ENCODE peak calls at places on chromosomes 13 and 19, in eight cellular contexts. One of them, this sample, is unnamed.

GRCh38 chr19:4376991-4377781 is 23.2 kb downstream of the SH3GL1 start:
- DNase-seq in ascending aorta: no peak
- DNase-seq in fibroblast of lung: no peak
- DNase-seq in A549: no peak
- DNase-seq in right lobe of liver: no peak
- DNase-seq in GM23338: no peak
- DNase-seq in OCI-LY7: no peak
- DNase-seq in sigmoid colon: peak
- DNase-seq in this sample: no peak

GRCh38 chr13:20716951-20717350 is 13.5 kb downstream of the IL17D start:
- DNase-seq in ascending aorta: no peak
- DNase-seq in fibroblast of lung: no peak
- DNase-seq in A549: no peak
- DNase-seq in right lobe of liver: no peak
- DNase-seq in GM23338: peak
- DNase-seq in OCI-LY7: no peak
- DNase-seq in sigmoid colon: no peak
- DNase-seq in this sample: no peak

GRCh38 chr19:1171755-1172352 is 2.2 kb downstream of the SBNO2 start:
- DNase-seq in ascending aorta: no peak
- DNase-seq in fibroblast of lung: no peak
- DNase-seq in A549: no peak
- DNase-seq in right lobe of liver: no peak
- DNase-seq in GM23338: no peak
- DNase-seq in OCI-LY7: no peak
- DNase-seq in sigmoid colon: peak
- DNase-seq in this sample: no peak

GRCh38 chr19:694481-695349 is 537 bp downstream of the PRSS57 start:
- DNase-seq in ascending aorta: no peak
- DNase-seq in fibroblast of lung: no peak
- DNase-seq in A549: no peak
- DNase-seq in right lobe of liver: no peak
- DNase-seq in GM23338: no peak
- DNase-seq in OCI-LY7: no peak
- DNase-seq in sigmoid colon: no peak
- DNase-seq in this sample: no peak

GRCh38 chr13:91534996-91535395 is 136.6 kb downstream of the GPC5 start:
- DNase-seq in ascending aorta: no peak
- DNase-seq in fibroblast of lung: no peak
- DNase-seq in A549: no peak
- DNase-seq in right lobe of liver: no peak
- DNase-seq in GM23338: no peak
- DNase-seq in OCI-LY7: no peak
- DNase-seq in sigmoid colon: no peak
- DNase-seq in this sample: no peak

GRCh38 chr13:33262069-33262487 is 23.5 kb downstream of the STARD13 start:
- DNase-seq in ascending aorta: no peak
- DNase-seq in fibroblast of lung: no peak
- DNase-seq in A549: no peak
- DNase-seq in right lobe of liver: no peak
- DNase-seq in GM23338: no peak
- DNase-seq in OCI-LY7: no peak
- DNase-seq in sigmoid colon: peak
- DNase-seq in this sample: no peak

GRCh38 chr13:87537946-87538345 is 133.2 kb upstream of the SLITRK5 start:
- DNase-seq in ascending aorta: no peak
- DNase-seq in fibroblast of lung: no peak
- DNase-seq in A549: no peak
- DNase-seq in right lobe of liver: no peak
- DNase-seq in GM23338: no peak
- DNase-seq in OCI-LY7: no peak
- DNase-seq in sigmoid colon: no peak
- DNase-seq in this sample: no peak

GRCh38 chr13:95137096-95137495 is 164.2 kb downstream of the ABCC4 start:
- DNase-seq in ascending aorta: no peak
- DNase-seq in fibroblast of lung: no peak
- DNase-seq in A549: no peak
- DNase-seq in right lobe of liver: no peak
- DNase-seq in GM23338: no peak
- DNase-seq in OCI-LY7: no peak
- DNase-seq in sigmoid colon: no peak
- DNase-seq in this sample: no peak

GRCh38 chr19:21595185-21595584 is 89.8 kb downstream of the ZNF429 start:
- DNase-seq in ascending aorta: no peak
- DNase-seq in fibroblast of lung: no peak
- DNase-seq in A549: no peak
- DNase-seq in right lobe of liver: no peak
- DNase-seq in GM23338: no peak
- DNase-seq in OCI-LY7: no peak
- DNase-seq in sigmoid colon: no peak
- DNase-seq in this sample: no peak

DNA sequence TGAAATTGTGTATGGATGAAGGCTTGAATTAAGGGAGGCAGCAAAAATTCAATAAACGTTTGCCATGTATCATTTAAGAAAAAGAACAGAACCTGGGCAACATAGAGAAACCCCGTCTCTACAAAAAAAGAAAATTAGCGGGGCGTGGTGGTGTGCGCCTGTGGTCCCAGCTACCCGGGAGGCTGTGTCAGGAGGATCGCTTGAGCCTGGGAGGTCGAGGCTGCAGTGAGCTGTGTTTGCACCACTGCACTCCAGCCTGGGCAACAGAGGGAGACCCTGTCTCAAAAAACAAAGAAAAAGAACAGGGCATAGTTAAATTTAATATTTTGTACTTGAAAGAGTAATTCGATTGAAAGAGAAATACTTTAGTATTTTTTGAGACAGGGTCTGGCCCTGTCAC is 1.4 kb downstream of the UBA2 start:
- DNase-seq in ascending aorta: no peak
- DNase-seq in fibroblast of lung: no peak
- DNase-seq in A549: no peak
- DNase-seq in right lobe of liver: no peak
- DNase-seq in GM23338: no peak
- DNase-seq in OCI-LY7: no peak
- DNase-seq in sigmoid colon: no peak
- DNase-seq in this sample: no peak
- H3K27ac ChIP-seq in ascending aorta: peak
- H3K27ac ChIP-seq in fibroblast of lung: peak
- H3K27ac ChIP-seq in A549: peak
- H3K27ac ChIP-seq in right lobe of liver: no peak
- H3K27ac ChIP-seq in GM23338: no peak
- H3K27ac ChIP-seq in OCI-LY7: peak
- H3K27ac ChIP-seq in sigmoid colon: no peak
- H3K27ac ChIP-seq in this sample: no peak

GRCh38 chr13:110910013-110910890 is 4.6 kb downstream of the ANKRD10 start:
- DNase-seq in ascending aorta: no peak
- DNase-seq in fibroblast of lung: no peak
- DNase-seq in A549: no peak
- DNase-seq in right lobe of liver: no peak
- DNase-seq in GM23338: no peak
- DNase-seq in OCI-LY7: no peak
- DNase-seq in sigmoid colon: no peak
- DNase-seq in this sample: no peak
- H3K27ac ChIP-seq in ascending aorta: no peak
- H3K27ac ChIP-seq in fibroblast of lung: no peak
- H3K27ac ChIP-seq in A549: no peak
- H3K27ac ChIP-seq in right lobe of liver: no peak
- H3K27ac ChIP-seq in GM23338: peak
- H3K27ac ChIP-seq in OCI-LY7: no peak
- H3K27ac ChIP-seq in sigmoid colon: no peak
- H3K27ac ChIP-seq in this sample: no peak

GRCh38 chr13:110000534-110001345 is 214.4 kb upstream of the IRS2 start:
- DNase-seq in ascending aorta: no peak
- DNase-seq in fibroblast of lung: no peak
- DNase-seq in A549: no peak
- DNase-seq in right lobe of liver: no peak
- DNase-seq in GM23338: no peak
- DNase-seq in OCI-LY7: no peak
- DNase-seq in sigmoid colon: no peak
- DNase-seq in this sample: no peak

GRCh38 chr13:109996404-109996960 is 210.1 kb upstream of the IRS2 start:
- DNase-seq in ascending aorta: no peak
- DNase-seq in fibroblast of lung: no peak
- DNase-seq in A549: no peak
- DNase-seq in right lobe of liver: no peak
- DNase-seq in GM23338: no peak
- DNase-seq in OCI-LY7: no peak
- DNase-seq in sigmoid colon: no peak
- DNase-seq in this sample: no peak

GRCh38 chr13:109999659-110000533 is 213.5 kb upstream of the IRS2 start:
- DNase-seq in ascending aorta: no peak
- DNase-seq in fibroblast of lung: no peak
- DNase-seq in A549: no peak
- DNase-seq in right lobe of liver: no peak
- DNase-seq in GM23338: peak
- DNase-seq in OCI-LY7: no peak
- DNase-seq in sigmoid colon: no peak
- DNase-seq in this sample: no peak

GRCh38 chr13:109998030-109998429 is 211.6 kb upstream of the IRS2 start:
- DNase-seq in ascending aorta: no peak
- DNase-seq in fibroblast of lung: no peak
- DNase-seq in A549: no peak
- DNase-seq in right lobe of liver: no peak
- DNase-seq in GM23338: no peak
- DNase-seq in OCI-LY7: no peak
- DNase-seq in sigmoid colon: no peak
- DNase-seq in this sample: no peak

GRCh38 chr13:109998808-109999528 is 212.6 kb upstream of the IRS2 start:
- DNase-seq in ascending aorta: no peak
- DNase-seq in fibroblast of lung: peak
- DNase-seq in A549: peak
- DNase-seq in right lobe of liver: no peak
- DNase-seq in GM23338: no peak
- DNase-seq in OCI-LY7: no peak
- DNase-seq in sigmoid colon: no peak
- DNase-seq in this sample: no peak
- H3K27ac ChIP-seq in ascending aorta: no peak
- H3K27ac ChIP-seq in fibroblast of lung: no peak
- H3K27ac ChIP-seq in A549: peak
- H3K27ac ChIP-seq in right lobe of liver: peak
- H3K27ac ChIP-seq in GM23338: no peak
- H3K27ac ChIP-seq in OCI-LY7: no peak
- H3K27ac ChIP-seq in sigmoid colon: no peak
- H3K27ac ChIP-seq in this sample: no peak

DNA sequence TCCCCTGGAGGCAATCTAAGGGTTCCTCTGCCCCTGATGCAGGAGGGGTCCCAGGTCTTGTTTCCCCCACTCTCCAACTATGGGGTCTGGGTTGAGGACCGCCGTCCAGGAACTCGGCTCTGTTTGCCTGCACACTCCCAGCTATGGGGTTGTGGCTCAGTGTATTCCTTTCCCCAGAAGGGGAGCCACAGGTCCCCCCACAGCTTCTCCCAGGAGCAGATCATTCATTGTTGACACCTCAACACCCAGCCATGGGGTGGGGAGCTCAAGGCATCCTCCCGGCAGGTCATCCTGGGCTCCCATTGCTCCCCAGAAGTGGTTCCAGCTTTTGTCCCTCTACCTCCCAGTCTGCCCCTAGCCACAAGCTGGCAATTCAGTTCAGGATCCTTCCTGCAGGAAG is 975 bp downstream of the ZNF358 start:
- DNase-seq in ascending aorta: no peak
- DNase-seq in fibroblast of lung: no peak
- DNase-seq in A549: no peak
- DNase-seq in right lobe of liver: no peak
- DNase-seq in GM23338: no peak
- DNase-seq in OCI-LY7: no peak
- DNase-seq in sigmoid colon: peak
- DNase-seq in this sample: no peak
- H3K27ac ChIP-seq in ascending aorta: peak
- H3K27ac ChIP-seq in fibroblast of lung: peak
- H3K27ac ChIP-seq in A549: peak
- H3K27ac ChIP-seq in right lobe of liver: peak
- H3K27ac ChIP-seq in GM23338: no peak
- H3K27ac ChIP-seq in OCI-LY7: no peak
- H3K27ac ChIP-seq in sigmoid colon: peak
- H3K27ac ChIP-seq in this sample: peak

DNA sequence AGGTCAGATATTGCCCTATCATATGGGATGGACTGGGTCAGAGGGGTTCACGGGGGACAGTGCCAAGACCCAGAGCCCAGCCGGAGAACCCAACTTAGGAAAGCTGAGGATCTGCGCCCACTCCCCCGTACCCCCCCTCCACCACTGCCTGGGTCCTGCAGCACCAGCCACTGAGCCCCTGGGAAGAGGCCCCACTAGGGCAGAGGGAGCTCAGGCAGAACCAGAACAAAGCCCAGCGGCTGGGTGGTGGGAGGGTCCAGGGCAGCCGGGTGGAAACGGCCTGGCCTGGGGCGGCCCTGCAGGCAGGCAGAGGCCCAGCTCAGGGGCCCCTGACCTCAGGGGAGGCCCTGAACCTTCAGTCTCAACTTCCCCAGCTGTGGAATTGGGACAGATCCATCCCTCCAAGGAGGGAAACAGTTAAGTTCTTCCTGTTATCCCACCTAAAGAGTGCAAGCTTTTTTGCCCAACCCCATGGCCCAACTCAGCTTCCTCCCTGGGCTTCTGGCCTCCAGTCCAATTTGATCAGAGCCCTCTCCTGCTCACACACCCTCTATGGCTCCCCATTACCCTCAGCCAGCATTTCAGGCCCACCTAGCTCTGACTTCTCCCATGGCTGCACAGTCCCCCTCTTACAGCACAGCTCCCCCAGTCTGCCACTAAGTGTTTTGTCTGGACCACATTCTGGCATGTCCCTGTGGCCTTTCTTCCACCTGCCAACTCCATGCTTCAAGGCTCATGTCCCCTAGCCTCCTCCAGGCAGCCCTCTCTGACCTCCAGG is 3.1 kb downstream of the NR2F6 start:
- DNase-seq in ascending aorta: no peak
- DNase-seq in fibroblast of lung: no peak
- DNase-seq in A549: no peak
- DNase-seq in right lobe of liver: no peak
- DNase-seq in GM23338: no peak
- DNase-seq in OCI-LY7: peak
- DNase-seq in sigmoid colon: no peak
- DNase-seq in this sample: no peak
- H3K27ac ChIP-seq in ascending aorta: peak
- H3K27ac ChIP-seq in fibroblast of lung: no peak
- H3K27ac ChIP-seq in A549: peak
- H3K27ac ChIP-seq in right lobe of liver: peak
- H3K27ac ChIP-seq in GM23338: no peak
- H3K27ac ChIP-seq in OCI-LY7: peak
- H3K27ac ChIP-seq in sigmoid colon: peak
- H3K27ac ChIP-seq in this sample: no peak

DNA sequence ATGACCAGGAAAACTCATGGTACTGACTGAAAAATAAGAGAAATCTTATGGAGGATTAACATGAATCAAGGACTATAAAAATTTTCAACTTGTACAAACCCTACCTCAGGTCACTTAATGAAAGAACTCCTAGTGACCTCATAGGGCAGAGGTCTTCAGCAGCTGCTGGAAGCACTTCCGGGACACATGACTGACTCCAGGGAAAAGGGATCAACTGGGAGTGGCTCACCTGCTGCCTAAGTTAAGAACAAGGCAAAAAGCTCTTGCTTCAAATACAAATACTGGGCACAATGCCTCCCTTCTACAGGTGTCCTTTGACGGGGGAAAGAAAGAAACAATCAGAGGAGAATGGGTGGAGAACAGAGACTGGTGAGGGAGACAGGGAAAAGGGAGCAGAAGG is 18.6 kb downstream of the DOCK9 start:
- DNase-seq in ascending aorta: no peak
- DNase-seq in fibroblast of lung: no peak
- DNase-seq in A549: no peak
- DNase-seq in right lobe of liver: no peak
- DNase-seq in GM23338: no peak
- DNase-seq in OCI-LY7: no peak
- DNase-seq in sigmoid colon: no peak
- DNase-seq in this sample: no peak
- H3K27ac ChIP-seq in ascending aorta: no peak
- H3K27ac ChIP-seq in fibroblast of lung: no peak
- H3K27ac ChIP-seq in A549: no peak
- H3K27ac ChIP-seq in right lobe of liver: no peak
- H3K27ac ChIP-seq in GM23338: no peak
- H3K27ac ChIP-seq in OCI-LY7: no peak
- H3K27ac ChIP-seq in sigmoid colon: no peak
- H3K27ac ChIP-seq in this sample: peak